ENCODE peak calls at places on chromosomes 7 and 10, in six cellular contexts. D is tibial artery, B is right cardiac atrium, O is NCI-H1417, M is caudate nucleus, S is EH. E is an unnamed sample.

GRCh38 chr7:23628370-23628769 is 31.2 kb downstream of the CCDC126 start:
- DNase-seq in D (no peak), B (no peak), O (no peak), M (no peak), S (no peak), E (no peak)

GRCh38 chr7:144256112-144256511 is 8.5 kb downstream of the OR2A7 start:
- DNase-seq in D (no peak), B (no peak), O (no peak), M (no peak), S (no peak), E (no peak)

GRCh38 chr7:143205560-143206293 is 16.1 kb upstream of the TAS2R40 start:
- DNase-seq in D (peak), B (no peak), O (no peak), M (no peak), S (peak), E (no peak)

GRCh38 chr7:145534301-145534700 is 582.3 kb upstream of the CNTNAP2 start:
- DNase-seq in D (no peak), B (no peak), O (no peak), M (no peak), S (no peak), E (no peak)

GRCh38 chr7:51046482-51046881 is 263.8 kb upstream of the GRB10 start:
- DNase-seq in D (no peak), B (no peak), O (no peak), M (no peak), S (no peak), E (no peak)

GRCh38 chr7:134483296-134483695 is 24.4 kb upstream of the AKR1B1 start:
- DNase-seq in D (no peak), B (no peak), O (no peak), M (no peak), S (no peak), E (no peak)

GRCh38 chr7:113085781-113086390 is 741 bp downstream of the GPR85 start:
- DNase-seq in D (no peak), B (no peak), O (peak), M (no peak), S (peak), E (peak)

GRCh38 chr10:11443468-11444147 is 167.8 kb downstream of the USP6NL start:
- DNase-seq in D (no peak), B (no peak), O (no peak), M (no peak), S (no peak), E (no peak)

GRCh38 chr7:47198159-47198558 is 383.8 kb downstream of the TNS3 start:
- DNase-seq in D (no peak), B (no peak), O (no peak), M (no peak), S (no peak), E (no peak)

GRCh38 chr7:36096460-36097095 is 56.5 kb upstream of the EEPD1 start:
- DNase-seq in D (no peak), B (no peak), O (no peak), M (no peak), S (peak), E (no peak)

GRCh38 chr7:16740996-16741395 is 12.6 kb upstream of the TSPAN13 start:
- DNase-seq in D (no peak), B (no peak), O (no peak), M (no peak), S (no peak), E (no peak)

GRCh38 chr7:137395425-137395824 is 51.9 kb upstream of the PTN start:
- DNase-seq in D (no peak), B (no peak), O (peak), M (no peak), S (no peak), E (peak)

GRCh38 chr7:67450171-67450570 is 453.5 kb downstream of the TYW1 start:
- DNase-seq in D (no peak), B (no peak), O (no peak), M (no peak), S (no peak), E (no peak)

GRCh38 chr7:45435846-45436245 is 138.3 kb upstream of the ADCY1 start:
- DNase-seq in D (no peak), B (no peak), O (no peak), M (no peak), S (peak), E (no peak)

GRCh38 chr7:910441-910861 is 34.1 kb downstream of the GET4 start:
- DNase-seq in D (no peak), B (no peak), O (no peak), M (no peak), S (no peak), E (no peak)

GRCh38 chr7:106283831-106284515 is 810 bp downstream of the NAMPT start:
- DNase-seq in D (peak), B (peak), O (peak), M (no peak), S (peak), E (peak)

GRCh38 chr7:82156168-82156567 is 287.4 kb downstream of the CACNA2D1 start:
- DNase-seq in D (no peak), B (no peak), O (peak), M (no peak), S (no peak), E (peak)

GRCh38 chr7:157077986-157078644 is 60.6 kb upstream of the UBE3C start:
- DNase-seq in D (no peak), B (no peak), O (no peak), M (no peak), S (peak), E (no peak)

GRCh38 chr7:54546081-54546985 is 4.2 kb downstream of the VSTM2A start:
- DNase-seq in D (no peak), B (no peak), O (no peak), M (no peak), S (no peak), E (peak)

GRCh38 chr7:70072220-70072619 is 473.9 kb downstream of the AUTS2 start:
- DNase-seq in D (no peak), B (no peak), O (peak), M (no peak), S (no peak), E (no peak)

GRCh38 chr7:34165466-34165865 is 260.1 kb downstream of the BMPER start:
- DNase-seq in D (no peak), B (no peak), O (no peak), M (no peak), S (peak), E (no peak)

GRCh38 chr7:41247128-41247865 is 455.6 kb downstream of the INHBA start:
- DNase-seq in D (no peak), B (no peak), O (no peak), M (no peak), S (no peak), E (no peak)

GRCh38 chr7:151721694-151722093 is 155.2 kb downstream of the PRKAG2 start:
- DNase-seq in D (no peak), B (no peak), O (no peak), M (no peak), S (no peak), E (no peak)

GRCh38 chr7:26627871-26628270 is 236.5 kb downstream of the SKAP2 start:
- DNase-seq in D (no peak), B (no peak), O (peak), M (no peak), S (no peak), E (peak)

GRCh38 chr7:76397409-76398183 is 11.9 kb downstream of the SSC4D start:
- DNase-seq in D (peak), B (peak), O (peak), M (no peak), S (peak), E (peak)

GRCh38 chr7:12557282-12557681 is 13.2 kb upstream of the SCIN start:
- DNase-seq in D (no peak), B (no peak), O (no peak), M (no peak), S (peak), E (no peak)